ENCODE peak calls at places on chromosomes 4 and X, in five cellular contexts. K is uterus, C is endodermal cell, F is astrocyte, J is cardiac muscle cell. X is an unnamed sample.

GRCh38 chr4:15552557-15553362 is 83.1 kb downstream of the CC2D2A start:
- DNase-seq in K (no peak), J (no peak), F (no peak), C (no peak), X (no peak)

GRCh38 chr4:167616471-167616870 is 382.2 kb upstream of the SPOCK3 start:
- DNase-seq in C (no peak), K (no peak), J (no peak), F (peak; percentile 23), X (no peak)

GRCh38 chr4:41028392-41029076 is 185.8 kb downstream of the APBB2 start:
- DNase-seq in J (peak; percentile 16), F (peak; percentile 52), K (peak; percentile 50), C (no peak), X (no peak)

GRCh38 chrX:115940348-115940747 is 230.2 kb upstream of the AGTR2 start:
- DNase-seq in K (no peak), F (no peak), J (no peak), C (no peak), X (no peak)

GRCh38 chrX:111467896-111468295 is 43.5 kb upstream of the SERTM2 start:
- DNase-seq in J (no peak), C (no peak), K (peak; percentile 30), F (no peak), X (peak; percentile 71)

GRCh38 chrX:15142084-15142715 is 127.7 kb downstream of the ASB9 start:
- DNase-seq in F (peak; percentile 27), K (no peak), J (peak; percentile 12), C (no peak), X (no peak)

GRCh38 chr4:168558587-168558986 is 61.7 kb downstream of the PALLD start:
- DNase-seq in K (no peak), C (no peak), F (peak; percentile 67), J (peak; percentile 68), X (no peak)

GRCh38 chrX:150587585-150588503 is 19.4 kb downstream of the MTM1 start:
- DNase-seq in K (no peak), F (no peak), C (peak; percentile 67), J (peak; percentile 46), X (no peak)

GRCh38 chr4:52248836-52249235 is 197.7 kb downstream of the SPATA18 start:
- DNase-seq in C (no peak), F (no peak), K (no peak), J (no peak), X (no peak)

GRCh38 chr4:147543039-147543438 is 62.1 kb downstream of the EDNRA start:
- DNase-seq in K (no peak), J (no peak), C (no peak), F (peak; percentile 54), X (no peak)

GRCh38 chr4:56871357-56871993 is 36.2 kb upstream of the REST start:
- DNase-seq in F (no peak), J (peak; percentile 48), K (no peak), C (peak; percentile 78), X (no peak)

GRCh38 chrX:19886888-19887531 is 390 bp downstream of the SH3KBP1 start:
- DNase-seq in J (peak; percentile 21), C (peak; percentile 58), F (no peak), K (no peak), X (peak; percentile 63)

GRCh38 chr4:6271701-6272465 is 2.2 kb downstream of the WFS1 start:
- DNase-seq in F (no peak), K (no peak), J (no peak), C (no peak), X (no peak)

GRCh38 chr4:186685744-186686143 is 37.9 kb downstream of the FAT1 start:
- DNase-seq in F (peak; percentile 96), K (no peak), J (peak; percentile 84), C (no peak), X (no peak)

GRCh38 chr4:186689476-186689875 is 34.2 kb downstream of the FAT1 start:
- DNase-seq in C (no peak), F (no peak), K (no peak), J (no peak), X (no peak)

GRCh38 chr4:186688150-186688943 is 35.3 kb downstream of the FAT1 start:
- DNase-seq in K (no peak), J (no peak), F (no peak), C (peak; percentile 84), X (no peak)

GRCh38 chr4:186684889-186685309 is 38.8 kb downstream of the FAT1 start:
- DNase-seq in C (peak; percentile 71), K (no peak), F (no peak), J (no peak), X (no peak)

GRCh38 chr4:186687263-186687662 is 36.4 kb downstream of the FAT1 start:
- DNase-seq in K (no peak), F (no peak), C (no peak), J (no peak), X (no peak)
- H3K4me3 ChIP-seq in K (no peak overlapping the region), F (no peak overlapping the region), C (no peak overlapping the region), J (no peak overlapping the region), X (no peak overlapping the region)

DNA sequence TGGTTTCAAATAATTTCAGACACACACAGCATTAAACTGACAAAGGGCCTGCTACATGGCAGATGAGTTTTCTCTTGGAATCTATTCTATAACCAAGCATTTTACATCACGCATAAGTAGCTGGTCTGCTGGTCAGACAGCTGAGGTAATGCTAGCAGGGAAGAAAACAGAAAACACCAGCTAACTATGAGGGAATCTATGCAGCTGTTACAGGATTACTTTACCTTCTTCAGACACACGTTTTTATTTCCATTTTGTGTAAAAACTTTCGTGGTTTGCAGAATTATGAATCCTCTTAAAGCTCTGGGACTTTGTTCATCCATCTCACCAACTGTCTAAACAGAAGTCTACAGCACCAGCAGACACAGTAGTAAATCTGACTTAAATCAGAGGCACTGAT is 42.0 kb downstream of the MFAP3L start:
- DNase-seq in J (no peak), F (no peak), K (no peak), C (no peak), X (no peak)
- H3K27ac ChIP-seq in J (no peak overlapping the region), F (no peak overlapping the region), K (no peak overlapping the region), C (no peak overlapping the region), X (no peak overlapping the region)

GRCh38 chr4:79650217-79650616 is 242.2 kb upstream of the GK2 start:
- DNase-seq in C (no peak), F (peak; percentile 12), K (no peak), J (peak; percentile 6), X (no peak)
- H3K4me1 ChIP-seq in C (no peaks in the 10 kb centered on the region), F (peaks cover 24% of the 10 kb centered on the region), K (no peaks in the 10 kb centered on the region), J (peaks cover 5% of the 10 kb centered on the region), X (peaks cover 2% of the 10 kb centered on the region)

DNA sequence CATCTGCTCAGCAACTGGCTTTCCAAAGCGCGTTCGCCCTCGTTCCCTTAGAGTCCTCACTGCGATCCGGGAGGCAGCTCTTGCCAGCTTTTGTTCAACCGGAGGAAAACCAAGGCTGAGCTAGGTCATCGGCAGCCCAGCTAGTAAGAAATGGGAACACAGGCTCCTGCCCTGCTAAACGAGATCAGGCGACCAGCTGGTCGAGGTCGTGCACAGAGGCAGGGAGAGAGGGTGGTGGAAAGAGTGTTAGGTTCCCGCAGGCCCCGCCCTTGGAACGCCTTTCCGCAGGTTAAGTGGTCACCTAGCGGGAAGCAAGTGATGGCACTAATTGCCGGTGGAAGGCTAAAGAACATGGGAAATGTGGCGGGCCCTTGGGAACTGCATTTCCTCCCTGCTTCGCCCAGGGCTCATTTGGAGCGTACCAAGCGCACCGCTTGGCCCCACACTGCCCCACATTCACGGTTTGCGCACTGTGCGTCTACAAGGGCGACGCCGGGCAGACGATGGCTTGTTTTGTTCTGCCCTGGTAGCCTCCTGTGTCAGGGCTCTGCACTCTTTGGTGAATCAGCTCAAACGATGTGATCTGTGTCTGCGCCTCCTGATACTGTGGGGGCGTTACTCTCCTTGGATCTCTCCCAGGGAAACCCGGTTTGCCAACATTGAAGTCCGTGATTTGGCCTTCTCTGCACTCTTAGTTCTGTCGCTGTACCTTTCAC is 7.2 kb upstream of the PRDM8 start:
- DNase-seq in C (peak; percentile 92), J (peak; percentile 46), F (no peak), K (no peak), X (no peak)
- H3K4me3 ChIP-seq in C (no peak overlapping the region), J (no peak overlapping the region), F (peak overlapping the region; percentile 25), K (no peak overlapping the region), X (no peak overlapping the region)

DNA sequence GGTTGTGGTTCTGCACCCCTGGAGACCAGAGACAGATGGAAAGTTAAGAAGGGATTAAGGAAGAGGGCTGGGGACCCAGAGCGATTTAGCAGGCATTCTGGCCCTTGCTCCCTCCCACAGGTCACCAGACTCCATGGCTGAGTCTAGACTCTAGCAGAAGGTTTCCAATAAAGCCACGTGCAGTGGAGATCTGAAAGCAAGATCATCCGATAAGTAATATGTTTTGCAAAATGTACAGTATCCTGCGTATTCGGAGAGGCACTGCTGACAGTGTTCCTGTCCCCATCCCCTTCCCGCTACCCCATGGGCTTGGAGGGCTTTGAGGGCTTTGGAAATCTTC is 531 bp upstream of the GPRIN3 start:
- DNase-seq in K (no peak), J (no peak), F (no peak), C (no peak), X (no peak)
- H3K27ac ChIP-seq in K (peak overlapping the region; percentile 26), J (no peak overlapping the region), F (no peak overlapping the region), C (no peak overlapping the region), X (no peak overlapping the region)

GRCh38 chr4:159674241-159674640 is 571.4 kb downstream of the RAPGEF2 start:
- DNase-seq in J (no peak), K (no peak), F (no peak), C (no peak), X (no peak)
- H3K4me1 ChIP-seq in J (no peaks in the 10 kb centered on the region), K (no peaks in the 10 kb centered on the region), F (no peaks in the 10 kb centered on the region), C (no peaks in the 10 kb centered on the region), X (no peaks in the 10 kb centered on the region)

GRCh38 chrX:139692908-139693307 is 15.1 kb downstream of the MCF2 start:
- DNase-seq in C (peak; percentile 47), F (no peak), J (no peak), K (no peak), X (no peak)

GRCh38 chrX:139691493-139691842 is 16.5 kb downstream of the MCF2 start:
- DNase-seq in F (no peak), J (peak; percentile 19), K (no peak), C (no peak), X (no peak)

GRCh38 chrX:139691843-139692505 is 16.0 kb downstream of the MCF2 start:
- DNase-seq in J (peak; percentile 2), C (peak; percentile 74), K (no peak), F (no peak), X (no peak)

GRCh38 chrX:139692506-139692849 is 15.5 kb downstream of the MCF2 start:
- DNase-seq in J (peak; percentile 5), F (no peak), K (no peak), C (peak; percentile 74), X (no peak)
- H3K4me3 ChIP-seq in J (peak overlapping the region; percentile 32), F (no peak overlapping the region), K (peak overlapping the region; percentile 24), C (peak overlapping the region; percentile 60), X (peak overlapping the region; percentile 23)

GRCh38 chr4:118313098-118313497 is 39.7 kb downstream of the PRSS12 start:
- DNase-seq in F (no peak), C (peak; percentile 50), K (no peak), J (no peak), X (no peak)
- H3K27ac ChIP-seq in F (no peak overlapping the region), C (no peak overlapping the region), K (no peak overlapping the region), J (no peak overlapping the region), X (no peak overlapping the region)

DNA sequence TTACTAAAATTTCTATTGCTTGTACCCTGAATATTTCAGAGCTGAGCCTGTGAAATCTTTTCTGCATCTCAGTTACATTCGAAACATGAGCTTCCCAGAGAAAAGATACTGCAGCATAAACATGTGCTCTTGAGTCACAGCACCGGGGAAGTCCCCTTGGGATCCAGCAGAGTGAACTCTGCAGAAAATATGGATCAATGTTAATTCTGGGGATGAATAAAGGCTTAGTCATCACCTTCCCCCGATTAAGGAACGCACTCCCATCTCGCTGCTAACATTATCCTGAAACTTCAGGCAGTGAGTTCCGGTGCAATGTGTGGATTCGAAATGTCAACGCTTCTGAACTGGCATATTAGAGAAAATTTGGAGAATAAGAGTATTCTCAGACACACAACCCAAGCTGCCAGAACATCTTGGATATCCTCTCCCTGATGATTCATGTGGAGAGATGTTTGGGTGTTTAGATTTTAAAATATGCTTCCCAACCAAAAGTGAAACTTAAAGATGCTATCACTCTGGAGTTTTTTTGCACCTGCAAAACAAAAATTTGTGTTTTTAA is 90.8 kb downstream of the IRF2 start:
- DNase-seq in F (peak; percentile 95), J (peak; percentile 95), C (peak; percentile 20), K (peak; percentile 57), X (peak; percentile 74)
- H3K4me1 ChIP-seq in F (peaks cover 44% of the 10 kb centered on the region), J (peaks cover 45% of the 10 kb centered on the region), C (peaks cover 23% of the 10 kb centered on the region), K (no peaks in the 10 kb centered on the region), X (no peaks in the 10 kb centered on the region)